ENCODE peak calls at places on chromosome 21, in nine cellular contexts. I is psoas muscle; Y is neural progenitor cell; Z is CD4-positive, alpha-beta memory T cell; K is heart left ventricle; B is dorsolateral prefrontal cortex; U is left ventricle myocardium inferior; X is thoracic aorta; N is right cardiac atrium. C is an unnamed sample. For H3K27me3, the result is how much of the 10 kb centered on the place peaks cover.

GRCh38 chr21:31502537-31503143 is 156.9 kb upstream of the SOD1 start:
- DNase-seq in I (no peak), Y (no peak), Z (no peak), K (no peak), B (no peak), U (no peak), X (no peak), N (no peak), C (no peak)

GRCh38 chr21:15063821-15064575 is 802 bp downstream of the NRIP1 start:
- DNase-seq in I (peak), Y (peak), Z (peak), K (peak), B (peak), U (peak), X (no peak), N (peak), C (no peak)

GRCh38 chr21:25561668-25562641 is 45.3 kb downstream of the MRPL39 start:
- DNase-seq in I (peak), Y (peak), Z (peak), K (peak), B (no peak), U (peak), X (no peak), N (peak), C (peak)

GRCh38 chr21:25956993-25957714 is 213.4 kb downstream of the APP start:
- DNase-seq in I (no peak), Y (no peak), Z (no peak), K (no peak), B (no peak), U (no peak), X (no peak), N (no peak), C (no peak)

GRCh38 chr21:39538453-39539042 is 74.2 kb upstream of the B3GALT5 start:
- DNase-seq in I (no peak), Y (no peak), Z (no peak), K (no peak), B (no peak), U (no peak), X (no peak), N (no peak), C (no peak)

GRCh38 chr21:25161571-25161970 is 445.7 kb downstream of the MRPL39 start:
- DNase-seq in I (no peak), Y (no peak), Z (no peak), K (no peak), B (no peak), U (no peak), X (no peak), N (no peak), C (no peak)

GRCh38 chr21:46159841-46160562 is 4.6 kb upstream of the FTCD start:
- DNase-seq in I (peak), Y (no peak), Z (no peak), K (no peak), B (peak), U (no peak), X (no peak), N (peak), C (no peak)

GRCh38 chr21:14382486-14382834 is 486 bp downstream of the HSPA13 start:
- DNase-seq in I (no peak), Y (no peak), Z (no peak), K (no peak), B (no peak), U (no peak), X (no peak), N (no peak), C (no peak)

GRCh38 chr21:18801468-18801867 is 397.9 kb upstream of the TMPRSS15 start:
- DNase-seq in I (no peak), Y (no peak), Z (no peak), K (no peak), B (no peak), U (no peak), X (no peak), N (no peak), C (no peak)

GRCh38 chr21:41010981-41011380 is 157.0 kb upstream of the BACE2 start:
- DNase-seq in I (peak), Y (no peak), Z (no peak), K (no peak), B (no peak), U (no peak), X (no peak), N (peak), C (no peak)

GRCh38 chr21:17613242-17613676 is 558 bp upstream of the BTG3 start:
- DNase-seq in I (peak), Y (no peak), Z (no peak), K (peak), B (no peak), U (no peak), X (peak), N (peak), C (no peak)

GRCh38 chr21:24147674-24148073 is 1459.6 kb downstream of the MRPL39 start:
- DNase-seq in I (no peak), Y (no peak), Z (no peak), K (no peak), B (no peak), U (no peak), X (no peak), N (no peak), C (no peak)

GRCh38 chr21:24148461-24148860 is 1458.8 kb downstream of the MRPL39 start:
- DNase-seq in I (no peak), Y (no peak), Z (no peak), K (no peak), B (no peak), U (no peak), X (no peak), N (no peak), C (no peak)

DNA sequence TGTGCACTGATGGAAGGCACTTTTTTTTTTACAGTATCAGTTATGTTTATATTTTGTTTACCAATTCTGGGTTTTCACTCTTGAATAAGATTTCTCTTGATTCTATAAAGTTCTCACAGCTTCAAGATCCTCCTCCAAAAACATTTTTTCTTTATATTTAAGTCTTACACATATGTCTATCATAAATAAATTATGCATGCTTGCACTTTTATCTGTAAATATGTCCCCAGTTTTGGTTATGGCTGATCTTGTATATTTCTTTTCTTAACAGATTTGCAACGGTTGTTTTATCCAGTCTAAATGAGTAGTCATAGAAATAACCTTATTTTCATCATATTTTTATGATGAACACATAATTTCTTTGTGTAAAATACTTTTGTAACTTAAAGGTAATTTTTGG is 1456.5 kb downstream of the MRPL39 start:
- DNase-seq in I (no peak), Y (no peak), Z (no peak), K (no peak), B (no peak), U (no peak), X (no peak), N (no peak), C (no peak)
- H3K27ac ChIP-seq in I (no peak), Y (no peak), Z (no peak), K (no peak), B (no peak), U (no peak), X (no peak), N (no peak), C (no peak)

GRCh38 chr21:36765229-36765628 is 66.3 kb downstream of the SIM2 start:
- DNase-seq in I (no peak), Y (no peak), Z (no peak), K (no peak), B (no peak), U (no peak), X (no peak), N (no peak), C (no peak)
- H3K27me3 ChIP-seq in I (under half), Y (under half), Z (under half), K (under half), B (under half), U (under half), X (under half), N (under half), C (under half)

GRCh38 chr21:16211339-16212303 is 481.8 kb downstream of the USP25 start:
- DNase-seq in I (no peak), Y (no peak), Z (no peak), K (no peak), B (no peak), U (no peak), X (no peak), N (no peak), C (no peak)
- H3K27ac ChIP-seq in I (peak), Y (no peak), Z (no peak), K (peak), B (peak), U (peak), X (peak), N (peak), C (no peak)

GRCh38 chr21:27021046-27021445 is 54.2 kb upstream of the ADAMTS5 start:
- DNase-seq in I (no peak), Y (no peak), Z (no peak), K (no peak), B (no peak), U (no peak), X (no peak), N (no peak), C (no peak)
- H3K27me3 ChIP-seq in I (under half), Y (under half), Z (under half), K (under half), B (under half), U (under half), X (under half), N (under half), C (under half)

GRCh38 chr21:35048706-35049617 is at the start of gene RUNX1:
- DNase-seq in I (peak), Y (no peak), Z (peak), K (peak), B (no peak), U (no peak), X (no peak), N (no peak), C (peak)
- H3K27ac ChIP-seq in I (peak), Y (no peak), Z (peak), K (peak), B (no peak), U (no peak), X (peak), N (no peak), C (peak)

DNA sequence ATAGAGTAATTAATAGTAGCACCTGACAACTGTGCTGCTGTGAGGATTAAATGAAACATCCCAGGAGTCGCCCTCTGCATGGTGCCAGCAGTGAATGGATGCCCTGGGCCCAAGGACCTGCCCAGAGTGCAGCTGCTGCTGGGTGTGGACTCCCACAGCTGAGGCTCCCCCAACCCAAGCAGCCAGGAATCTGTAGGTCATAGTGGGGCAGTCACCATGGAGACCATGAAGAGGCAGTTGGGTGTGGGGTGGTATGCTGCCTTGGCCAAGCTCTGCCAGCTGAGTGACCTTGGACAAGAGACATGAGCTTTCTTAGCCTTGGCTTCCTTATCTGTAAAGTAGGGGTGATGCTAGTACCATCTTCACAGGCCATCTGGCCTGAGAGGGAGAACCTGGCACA is 9.4 kb downstream of the OLIG2 start:
- DNase-seq in I (no peak), Y (no peak), Z (no peak), K (no peak), B (no peak), U (no peak), X (no peak), N (no peak), C (no peak)
- H3K27me3 ChIP-seq in I (under half), Y (half or more), Z (under half), K (under half), B (under half), U (half or more), X (under half), N (under half), C (under half)

DNA sequence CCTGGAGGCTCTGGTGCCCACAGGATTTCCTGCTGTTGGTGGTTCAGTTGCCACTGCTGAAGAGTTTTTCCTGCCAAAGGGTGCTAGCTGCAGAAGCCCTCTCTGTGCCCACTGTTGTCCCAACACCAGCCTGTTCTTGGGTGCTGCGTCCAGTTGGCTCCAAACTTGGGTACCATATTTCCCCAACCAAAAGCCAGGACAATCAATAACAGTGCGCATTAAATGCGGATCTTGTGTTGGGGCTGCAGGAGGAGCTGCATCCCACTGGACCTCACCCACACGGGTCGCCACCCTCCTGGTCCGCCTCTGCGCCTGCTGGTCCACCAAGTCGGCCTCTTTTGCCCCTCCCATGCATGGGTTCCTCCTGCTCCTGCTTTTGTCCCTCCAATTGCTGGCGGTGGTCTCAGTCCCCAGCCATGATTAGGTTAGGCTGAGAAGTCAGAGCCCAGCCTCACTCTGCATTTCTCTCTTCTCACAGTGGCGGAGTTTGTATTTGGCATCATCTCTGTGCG is 9.8 kb downstream of the ABCG1 start:
- DNase-seq in I (no peak), Y (no peak), Z (no peak), K (no peak), B (no peak), U (no peak), X (no peak), N (no peak), C (no peak)
- H3K27ac ChIP-seq in I (peak), Y (no peak), Z (peak), K (peak), B (no peak), U (peak), X (peak), N (peak), C (peak)

DNA sequence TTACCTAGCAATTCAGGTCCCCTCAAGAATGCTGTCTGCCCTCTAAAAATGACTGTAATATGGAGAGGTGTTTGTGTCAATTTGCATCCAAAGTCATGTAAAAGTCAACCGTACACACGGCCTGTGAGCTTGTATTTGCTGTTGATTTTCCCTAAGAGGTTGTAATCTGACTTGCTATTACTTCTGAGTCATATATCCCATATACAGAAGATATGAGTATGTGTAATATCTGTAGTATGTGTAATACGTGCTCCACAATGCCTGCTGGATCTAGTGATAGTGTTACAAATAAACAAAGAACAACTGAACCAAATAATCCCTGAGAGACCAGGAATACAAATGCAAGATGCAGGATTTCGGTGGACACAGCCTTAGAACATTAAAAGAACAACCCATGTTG is 1.4 kb upstream of the KCNJ6 start:
- DNase-seq in I (no peak), Y (no peak), Z (no peak), K (no peak), B (no peak), U (no peak), X (no peak), N (no peak), C (no peak)
- H3K27me3 ChIP-seq in I (half or more), Y (under half), Z (under half), K (under half), B (under half), U (half or more), X (under half), N (under half), C (under half)

DNA sequence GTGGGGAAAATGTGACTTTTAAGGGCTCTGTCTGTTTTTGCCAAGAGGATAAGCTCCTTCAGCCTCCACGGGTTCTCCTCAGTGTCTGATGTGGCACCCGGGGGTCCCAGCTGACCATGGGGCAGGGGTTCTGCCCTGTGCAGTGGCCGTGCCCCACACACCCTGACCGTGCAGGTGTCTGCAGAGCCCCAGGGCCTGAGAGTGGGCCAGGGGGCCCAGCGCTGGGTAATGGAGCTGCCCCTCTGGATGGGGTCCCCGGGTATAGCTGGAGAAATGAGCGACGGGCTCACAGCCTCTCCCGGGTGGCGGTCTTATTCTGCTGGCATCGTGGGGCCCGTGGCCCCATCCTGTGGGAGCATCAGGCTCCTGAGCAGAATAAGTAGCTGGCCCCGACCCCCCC is 2.9 kb upstream of the PFKL start:
- DNase-seq in I (no peak), Y (no peak), Z (no peak), K (no peak), B (no peak), U (no peak), X (no peak), N (peak), C (no peak)
- H3K27ac ChIP-seq in I (no peak), Y (no peak), Z (no peak), K (no peak), B (no peak), U (peak), X (no peak), N (no peak), C (no peak)